ENCODE peak calls at places on chromosomes 1 and 21, in seven cellular contexts. V is brain pericyte; F is activated CD4-positive, alpha-beta T cell treated with anti-CD3 and anti-CD28 coated beads, Interleukin-2, amount 10 ng/mL, durations not matched to agents 7 days and 5 days; P is H1; C is hepatic stellate cell; N is A172; Q is left cardiac atrium. A is an unnamed sample.

GRCh38 chr1:181159451-181160151 is 71.1 kb downstream of the IER5 start:
- DNase-seq in V (no peak), F (peak; percentile 76), P (no peak), C (peak; percentile 57), N (peak; percentile 91), Q (peak; percentile 37), A (no peak)

GRCh38 chr1:24551290-24551859 is 4.5 kb upstream of the NCMAP start:
- DNase-seq in V (no peak), F (no peak), P (no peak), C (no peak), N (no peak), Q (no peak), A (no peak)

GRCh38 chr1:206074839-206075238 is 21.9 kb downstream of the RHEX start:
- DNase-seq in V (no peak), F (no peak), P (no peak), C (no peak), N (no peak), Q (no peak), A (no peak)

GRCh38 chr1:109208847-109209463 is 4.8 kb upstream of the SARS1 start:
- DNase-seq in V (no peak), F (no peak), P (no peak), C (peak; percentile 48), N (peak; percentile 43), Q (no peak), A (no peak)

GRCh38 chr1:29708818-29709710 is 472.7 kb downstream of the PTPRU start:
- DNase-seq in V (peak; percentile 47), F (no peak), P (no peak), C (peak; percentile 68), N (peak; percentile 74), Q (no peak), A (peak; percentile 90)

GRCh38 chr1:246492611-246493245 is 14.4 kb downstream of the SMYD3 start:
- DNase-seq in V (peak; percentile 21), F (peak; percentile 51), P (no peak), C (peak; percentile 76), N (peak; percentile 78), Q (peak; percentile 64), A (peak; percentile 46)

GRCh38 chr1:188669715-188670114 is 1807.9 kb downstream of the BRINP3 start:
- DNase-seq in V (no peak), F (no peak), P (no peak), C (no peak), N (peak; percentile 77), Q (no peak), A (peak; percentile 9)

GRCh38 chr21:42777757-42778344 is 101.5 kb downstream of the WDR4 start:
- DNase-seq in V (no peak), F (no peak), P (no peak), C (no peak), N (no peak), Q (no peak), A (no peak)

GRCh38 chr1:24107462-24108225 is 4.3 kb downstream of the MYOM3 start:
- DNase-seq in V (no peak), F (no peak), P (no peak), C (no peak), N (peak; percentile 74), Q (no peak), A (no peak)

GRCh38 chr1:155970531-155971167 is 7.7 kb downstream of the ARHGEF2 start:
- DNase-seq in V (no peak), F (no peak), P (no peak), C (peak; percentile 91), N (peak; percentile 93), Q (peak; percentile 82), A (no peak)

GRCh38 chr1:3708696-3709246 is 43.5 kb upstream of the CCDC27 start:
- DNase-seq in V (no peak), F (no peak), P (no peak), C (no peak), N (no peak), Q (no peak), A (no peak)

GRCh38 chr1:165228676-165229075 is 127.8 kb downstream of the LMX1A start:
- DNase-seq in V (no peak), F (no peak), P (no peak), C (no peak), N (no peak), Q (no peak), A (no peak)

GRCh38 chr1:7345516-7345915 is 425.6 kb upstream of the VAMP3 start:
- DNase-seq in V (no peak), F (no peak), P (no peak), C (no peak), N (no peak), Q (no peak), A (no peak)

GRCh38 chr21:37461494-37461893 is 94.9 kb downstream of the DYRK1A start:
- DNase-seq in V (no peak), F (peak; percentile 30), P (no peak), C (no peak), N (no peak), Q (no peak), A (no peak)

GRCh38 chr1:116498789-116499628 is 71.8 kb downstream of the CD58 start:
- DNase-seq in V (no peak), F (peak; percentile 67), P (peak; percentile 34), C (peak; percentile 77), N (peak; percentile 56), Q (no peak), A (peak; percentile 64)

GRCh38 chr1:48761411-48761810 is 15.3 kb downstream of the BEND5 start:
- DNase-seq in V (no peak), F (no peak), P (no peak), C (no peak), N (peak; percentile 2), Q (no peak), A (no peak)

GRCh38 chr1:200671235-200671786 is 1.6 kb upstream of the DDX59 start:
- DNase-seq in V (no peak), F (no peak), P (no peak), C (no peak), N (no peak), Q (no peak), A (no peak)

GRCh38 chr21:35933466-35933865 is 126.9 kb downstream of the SETD4 start:
- DNase-seq in V (peak; percentile 47), F (no peak), P (no peak), C (peak; percentile 67), N (peak; percentile 88), Q (peak; percentile 67), A (no peak)